ENCODE peak calls at places on chromosomes 12 and 14, in four cellular contexts. I is A549, D is HepG2, B is HCT116. H is an unnamed sample.

GRCh38 chr12:68807576-68808387 is at the start of gene MDM2:
- DNase-seq in I (peak; percentile 97), D (peak; percentile 90), B (peak; percentile 77), H (peak; percentile 87)

GRCh38 chr12:128259556-128260070 is 7.4 kb upstream of the TMEM132C start:
- DNase-seq in I (peak; percentile 14), D (peak; percentile 24), B (no peak), H (no peak)

GRCh38 chr14:104742586-104743455 is 10.1 kb upstream of the SIVA1 start:
- DNase-seq in I (no peak), D (no peak), B (no peak), H (no peak)

GRCh38 chr12:112974904-112975303 is 3.4 kb upstream of the OAS2 start:
- DNase-seq in I (no peak), D (no peak), B (no peak), H (no peak)

GRCh38 chr14:70660967-70661871 is 19.5 kb downstream of the TTC9 start:
- DNase-seq in I (no peak), D (no peak), B (no peak), H (no peak)

GRCh38 chr12:126617312-126617711 is 1552.1 kb downstream of the AACS start:
- DNase-seq in I (peak; percentile 11), D (no peak), B (no peak), H (no peak)

GRCh38 chr12:106522708-106523107 is 60.1 kb upstream of the RFX4 start:
- DNase-seq in I (peak; percentile 36), D (no peak), B (no peak), H (no peak)

GRCh38 chr14:35404496-35405303 is at the start of gene NFKBIA:
- DNase-seq in I (peak; percentile 88), D (peak; percentile 93), B (peak; percentile 52), H (peak; percentile 89)

GRCh38 chr14:63454863-63455622 is 88.1 kb downstream of the PPP2R5E start:
- DNase-seq in I (no peak), D (no peak), B (no peak), H (no peak)

GRCh38 chr14:72680853-72681640 is 212.9 kb downstream of the DPF3 start:
- DNase-seq in I (no peak), D (no peak), B (no peak), H (no peak)

GRCh38 chr12:79737875-79738718 is 47.3 kb upstream of the PAWR start:
- DNase-seq in I (peak; percentile 79), D (peak; percentile 68), B (peak; percentile 54), H (peak; percentile 48)

GRCh38 chr12:123779551-123779950 is 17.4 kb downstream of the DNAH10 start:
- DNase-seq in I (no peak), D (no peak), B (no peak), H (no peak)

GRCh38 chr14:69845787-69846186 is 33.4 kb upstream of the SMOC1 start:
- DNase-seq in I (no peak), D (peak; percentile 76), B (no peak), H (no peak)

GRCh38 chr12:47557401-47557800 is 148.4 kb downstream of the RPAP3 start:
- DNase-seq in I (no peak), D (no peak), B (no peak), H (no peak)

GRCh38 chr14:55052259-55052930 is 948 bp downstream of the MAPK1IP1L start:
- DNase-seq in I (no peak), D (no peak), B (no peak), H (no peak)

GRCh38 chr12:14691560-14691959 is 4.8 kb downstream of the GUCY2C start:
- DNase-seq in I (no peak), D (no peak), B (no peak), H (peak; percentile 73)

GRCh38 chr12:106740813-106741212 is 33.7 kb upstream of the RIC8B start:
- DNase-seq in I (no peak), D (no peak), B (no peak), H (no peak)

GRCh38 chr12:124588689-124589318 is 21.4 kb upstream of the NCOR2 start:
- DNase-seq in I (no peak), D (no peak), B (no peak), H (peak; percentile 40)

GRCh38 chr14:72970058-72970630 is 43.9 kb downstream of the DCAF4 start:
- DNase-seq in I (no peak), D (no peak), B (no peak), H (no peak)

GRCh38 chr14:99677231-99677891 is 6.7 kb upstream of the CYP46A1 start:
- DNase-seq in I (no peak), D (no peak), B (no peak), H (no peak)

GRCh38 chr14:65219353-65219752 is 117.0 kb upstream of the MAX start:
- DNase-seq in I (no peak), D (no peak), B (no peak), H (no peak)

GRCh38 chr12:88805692-88806091 is 225.4 kb upstream of the KITLG start:
- DNase-seq in I (no peak), D (no peak), B (no peak), H (no peak)

GRCh38 chr14:71309756-71310155 is 402.5 kb downstream of the PCNX1 start:
- DNase-seq in I (no peak), D (no peak), B (no peak), H (no peak)

GRCh38 chr12:4027412-4027811 is 154.2 kb upstream of the PARP11 start:
- DNase-seq in I (no peak), D (peak; percentile 48), B (no peak), H (no peak)

GRCh38 chr12:57811028-57811755 is 7.3 kb downstream of the AVIL start:
- DNase-seq in I (no peak), D (no peak), B (no peak), H (no peak)

GRCh38 chr14:32808574-32809098 is 130.0 kb upstream of the NPAS3 start:
- DNase-seq in I (no peak), D (no peak), B (no peak), H (no peak)

GRCh38 chr12:27018071-27018470 is 3.9 kb upstream of the TM7SF3 start:
- DNase-seq in I (no peak), D (no peak), B (no peak), H (no peak)

GRCh38 chr14:22428681-22429315 is 160.2 kb downstream of the DAD1 start:
- DNase-seq in I (no peak), D (no peak), B (no peak), H (no peak)
- H3K27ac ChIP-seq in I (no peak overlapping the region), D (no peak overlapping the region), B (no peak overlapping the region), H (no peak overlapping the region)

DNA sequence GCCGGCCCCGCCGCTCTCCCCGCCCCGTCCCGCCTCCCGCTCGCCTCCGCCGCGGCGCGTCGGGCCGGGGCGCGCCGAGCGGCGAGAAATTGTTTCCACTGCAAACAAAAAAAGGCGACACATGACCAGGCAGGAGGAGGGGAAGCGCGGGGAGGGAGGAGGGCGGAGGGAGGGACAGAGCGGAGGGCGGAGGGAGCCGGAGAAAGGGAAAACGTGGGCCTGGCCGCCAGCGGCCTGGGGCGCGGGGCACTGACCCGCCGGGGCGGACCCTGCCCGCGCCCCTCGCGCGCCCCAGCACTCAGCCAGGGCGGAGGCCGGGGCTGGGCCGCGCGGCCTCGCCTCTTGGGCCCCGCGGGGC is at the start of gene FOXN3:
- DNase-seq in I (peak; percentile 87), D (peak; percentile 86), B (peak; percentile 78), H (peak; percentile 89)
- TF ChIP-seq POLR2A in I (no peak), D (no peak), B (peak; percentile 31), H (peak; percentile 64)

GRCh38 chr14:20429801-20430669 is 5.9 kb downstream of the KLHL33 start:
- DNase-seq in I (no peak), D (peak; percentile 30), B (no peak), H (no peak)

GRCh38 chr14:20435454-20436362 is at the start of gene KLHL33:
- DNase-seq in I (no peak), D (no peak), B (no peak), H (no peak)

GRCh38 chr14:20436363-20436755 is 393 bp upstream of the KLHL33 start:
- DNase-seq in I (no peak), D (no peak), B (no peak), H (no peak)

GRCh38 chr14:20438664-20439063 is 2.7 kb upstream of the KLHL33 start:
- DNase-seq in I (no peak), D (no peak), B (no peak), H (no peak)

DNA sequence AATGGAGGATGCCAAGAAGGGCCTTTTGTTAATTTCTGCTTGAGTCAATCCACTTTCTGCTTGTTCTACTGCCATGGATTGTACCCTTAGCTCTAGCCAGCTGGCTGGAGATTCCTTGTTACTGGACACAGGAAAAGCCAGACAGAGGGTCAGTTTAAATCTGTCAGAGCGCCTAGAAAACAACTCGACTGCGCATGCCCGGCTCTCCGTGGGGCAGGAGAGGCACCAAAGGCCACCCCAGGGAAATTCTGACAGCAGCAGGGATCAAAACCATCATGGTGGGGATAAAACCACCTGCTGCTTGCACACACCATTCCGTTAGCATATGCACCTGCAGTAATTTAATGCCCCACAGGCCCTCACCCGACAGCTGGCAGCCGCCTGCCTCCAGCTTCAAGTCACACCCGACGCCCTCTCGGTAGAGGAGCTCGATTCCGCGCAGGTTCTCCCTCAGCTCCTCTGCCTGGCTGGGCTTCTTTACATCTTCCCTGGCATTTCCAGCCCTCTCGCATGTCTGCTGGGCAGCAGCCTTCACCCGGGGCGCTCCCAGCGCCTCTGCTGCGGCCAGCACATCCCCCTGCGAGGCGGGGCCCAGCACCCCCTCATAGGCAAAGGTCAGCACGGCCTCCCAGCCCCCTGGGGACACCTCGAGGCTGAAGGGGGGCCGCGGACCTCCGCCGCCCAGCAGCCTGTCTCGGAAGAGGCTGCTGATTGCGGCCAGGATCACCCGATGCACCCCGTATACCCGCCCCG is 1.1 kb downstream of the KLHL33 start:
- DNase-seq in I (no peak), D (no peak), B (no peak), H (peak; percentile 66)
- H3K27ac ChIP-seq in I (no peak overlapping the region), D (no peak overlapping the region), B (no peak overlapping the region), H (peak overlapping the region; percentile 78)

GRCh38 chr14:95713596-95714371 is at the start of gene TCL1A:
- DNase-seq in I (no peak), D (no peak), B (no peak), H (no peak)
- TF ChIP-seq POLR2A in I (no peak), D (no peak), B (no peak), H (no peak)

GRCh38 chr12:54033980-54034783 is 1.3 kb downstream of the HOXC5 start:
- DNase-seq in I (no peak), D (no peak), B (no peak), H (no peak)

GRCh38 chr12:54035561-54036377 is 2.9 kb downstream of the HOXC5 start:
- DNase-seq in I (no peak), D (no peak), B (no peak), H (no peak)

GRCh38 chr12:54036620-54037359 is 3.9 kb downstream of the HOXC5 start:
- DNase-seq in I (peak; percentile 57), D (no peak), B (no peak), H (no peak)

GRCh38 chr12:54033106-54033979 is 493 bp downstream of the HOXC5 start:
- DNase-seq in I (peak; percentile 53), D (peak; percentile 4), B (no peak), H (no peak)

GRCh38 chr12:54034784-54035310 is 2.0 kb downstream of the HOXC5 start:
- DNase-seq in I (no peak), D (no peak), B (no peak), H (no peak)
- H3K27ac ChIP-seq in I (no peak overlapping the region), D (no peak overlapping the region), B (no peak overlapping the region), H (peak overlapping the region; percentile 99)

H was measured in tibial nerve.